ENCODE peak calls at places on chromosomes 7 and 10, in six cellular contexts. H is amygdala; D is anterior cingulate cortex; R is astrocyte of the spinal cord; Z is activated CD4-positive, alpha-beta T cell treated with anti-CD3 and anti-CD28 coated beads for 48 hours; G is upper lobe of right lung. F is an unnamed sample.

GRCh38 chr7:23468721-23469149 is 1.6 kb downstream of the IGF2BP3 start:
- DNase-seq in R (no peak), G (no peak), H (no peak), Z (peak), D (no peak), F (no peak)

GRCh38 chr7:56046728-56047445 is 4.4 kb downstream of the PSPH start:
- DNase-seq in H (no peak), D (no peak), Z (no peak), G (peak), R (peak), F (no peak)

GRCh38 chr10:133156674-133157579 is 3.1 kb upstream of the KNDC1 start:
- DNase-seq in D (no peak), G (no peak), R (no peak), H (no peak), Z (no peak), F (no peak)

GRCh38 chr7:90347759-90348158 is 1.2 kb downstream of the GTPBP10 start:
- DNase-seq in D (no peak), H (no peak), G (no peak), Z (no peak), R (no peak), F (no peak)

GRCh38 chr10:72254891-72255568 is 18.7 kb upstream of the DDIT4 start:
- DNase-seq in G (peak), Z (peak), D (peak), H (peak), R (peak), F (peak)

GRCh38 chr7:155394413-155394812 is 63.5 kb upstream of the EN2 start:
- DNase-seq in Z (no peak), H (no peak), G (no peak), R (no peak), D (no peak), F (no peak)

GRCh38 chr7:70271617-70272081 is 673.4 kb downstream of the AUTS2 start:
- DNase-seq in D (no peak), G (no peak), R (no peak), H (no peak), Z (no peak), F (no peak)

GRCh38 chr7:32618987-32619386 is 123.7 kb downstream of the AVL9 start:
- DNase-seq in R (no peak), Z (no peak), H (no peak), G (no peak), D (no peak), F (no peak)

GRCh38 chr10:43077421-43078171 is 727 bp downstream of the RET start:
- DNase-seq in D (no peak), G (no peak), R (peak), Z (no peak), H (no peak), F (no peak)

GRCh38 chr10:85857791-85858190 is 508.8 kb downstream of the GRID1 start:
- DNase-seq in R (no peak), Z (no peak), H (no peak), D (no peak), G (no peak), F (no peak)

GRCh38 chr10:43471929-43472720 is 35.2 kb downstream of the ZNF487 start:
- DNase-seq in G (no peak), H (no peak), Z (no peak), R (no peak), D (no peak), F (no peak)

GRCh38 chr7:80060218-80060806 is 74.3 kb upstream of the GNAI1 start:
- DNase-seq in H (no peak), G (no peak), Z (no peak), D (no peak), R (peak), F (no peak)

GRCh38 chr10:24721254-24722106 is 2.2 kb downstream of the ARHGAP21 start:
- DNase-seq in R (peak), H (peak), G (peak), Z (no peak), D (no peak), F (no peak)

GRCh38 chr7:148856035-148856881 is 27.8 kb downstream of the EZH2 start:
- DNase-seq in R (peak), D (no peak), H (no peak), Z (peak), G (no peak), F (no peak)

GRCh38 chr7:45687721-45688120 is 113.6 kb downstream of the ADCY1 start:
- DNase-seq in R (no peak), H (no peak), G (peak), Z (no peak), D (no peak), F (no peak)

GRCh38 chr10:19328582-19328981 is 280.0 kb downstream of the MALRD1 start:
- DNase-seq in G (no peak), Z (no peak), H (no peak), R (no peak), D (no peak), F (no peak)

GRCh38 chr10:46251857-46252847 is 34.6 kb upstream of the ANTXRL start:
- DNase-seq in G (no peak), R (no peak), D (no peak), Z (no peak), H (no peak), F (no peak)

GRCh38 chr10:47361293-47361692 is 13.1 kb downstream of the RBP3 start:
- DNase-seq in H (no peak), D (peak), R (peak), G (no peak), Z (peak), F (peak)

GRCh38 chr7:103037476-103037822 is 37.1 kb downstream of the FBXL13 start:
- DNase-seq in R (no peak), Z (no peak), G (no peak), D (no peak), H (no peak), F (no peak)

GRCh38 chr10:3500408-3500856 is 284.6 kb downstream of the KLF6 start:
- DNase-seq in D (peak), H (peak), G (peak), Z (no peak), R (peak), F (peak)

GRCh38 chr7:122942765-122943164 is 52.7 kb downstream of the TAS2R16 start:
- DNase-seq in G (no peak), R (no peak), D (no peak), Z (no peak), H (no peak), F (no peak)

GRCh38 chr7:72258074-72258473 is 154.1 kb downstream of the CALN1 start:
- DNase-seq in D (no peak), H (no peak), Z (no peak), G (no peak), R (no peak), F (no peak)

GRCh38 chr10:104659809-104660208 is 18.7 kb downstream of the SORCS3 start:
- DNase-seq in Z (no peak), R (no peak), D (no peak), G (no peak), H (no peak), F (no peak)

GRCh38 chr7:27121656-27122055 is 8.9 kb downstream of the HOXA4 start:
- DNase-seq in Z (no peak), D (no peak), G (no peak), R (no peak), H (no peak), F (no peak)

GRCh38 chr7:157547611-157548010 is 210.8 kb downstream of the DNAJB6 start:
- DNase-seq in Z (no peak), R (no peak), D (no peak), H (no peak), G (peak), F (no peak)